ENCODE peak calls at places on chromosomes 12 and 14, in eight cellular contexts. Z, I, K, A, G, E, C and V are unnamed samples.

GRCh38 chr12:117119592-117120198 is 20.5 kb upstream of the TESC start:
- DNase-seq in E (no peak), K (peak; percentile 80), C (no peak), G (no peak), A (no peak), I (peak; percentile 27), Z (no peak), V (no peak)

GRCh38 chr12:127628655-127629054 is 638.3 kb upstream of the TMEM132C start:
- DNase-seq in G (no peak), Z (no peak), E (no peak), I (no peak), A (peak; percentile 2), C (no peak), K (no peak), V (peak; percentile 67)

GRCh38 chr12:23093488-23093887 is 468.5 kb downstream of the ETNK1 start:
- DNase-seq in Z (no peak), K (no peak), C (no peak), G (no peak), E (no peak), A (peak; percentile 46), I (no peak), V (no peak)

GRCh38 chr14:81751198-81751597 is 217.5 kb upstream of the SEL1L start:
- DNase-seq in E (no peak), Z (no peak), A (no peak), K (no peak), C (no peak), G (no peak), I (no peak), V (no peak)

GRCh38 chr12:68237068-68237467 is 11.5 kb upstream of the IL26 start:
- DNase-seq in I (no peak), E (no peak), G (no peak), C (no peak), A (peak; percentile 44), K (no peak), Z (no peak), V (peak; percentile 31)

GRCh38 chr12:25005376-25005775 is 56.5 kb upstream of the BCAT1 start:
- DNase-seq in I (no peak), C (no peak), G (no peak), K (no peak), A (no peak), E (no peak), Z (no peak), V (no peak)

GRCh38 chr12:112686373-112686772 is 105.2 kb upstream of the RPH3A start:
- DNase-seq in A (no peak), E (no peak), I (no peak), C (no peak), G (no peak), K (no peak), Z (no peak), V (peak; percentile 11)

GRCh38 chr14:79656086-79656485 is 555.2 kb downstream of the DIO2 start:
- DNase-seq in G (no peak), E (no peak), Z (no peak), A (no peak), I (no peak), K (no peak), C (no peak), V (no peak)

GRCh38 chr12:77572371-77572770 is 258.3 kb upstream of the NAV3 start:
- DNase-seq in G (no peak), C (no peak), I (no peak), A (peak; percentile 31), Z (no peak), E (no peak), K (no peak), V (peak; percentile 31)

GRCh38 chr12:52186135-52186840 is 5.5 kb downstream of the KRT80 start:
- DNase-seq in G (no peak), E (no peak), Z (no peak), K (peak; percentile 57), I (no peak), A (peak; percentile 73), C (no peak), V (peak; percentile 88)